ENCODE peak calls at places on chromosomes 2 and 18, in eight cellular contexts. H is HCT116, B is OCI-LY7, R is GM23338, K is PC-3, C is hepatocyte, E is GM23248, Q is SK-N-SH. V is an unnamed sample. For H3K9me2 and H4K20me1, the result is how much of the 10 kb centered on the place peaks cover.

GRCh38 chr2:43106767-43107527 is 119.5 kb downstream of the ZFP36L2 start:
- DNase-seq in K (no peak), B (peak), Q (no peak), C (peak), E (no peak), H (no peak), R (no peak), V (no peak)

GRCh38 chr2:169363570-169364150 is 1.3 kb upstream of the LRP2 start:
- DNase-seq in E (peak), B (no peak), C (peak), R (peak), K (no peak), Q (peak), H (no peak), V (peak)

GRCh38 chr2:31660812-31661335 is 80.1 kb upstream of the SRD5A2 start:
- DNase-seq in C (no peak), B (no peak), R (no peak), K (peak), H (no peak), Q (no peak), E (no peak), V (no peak)

GRCh38 chr2:128498589-128498988 is 179.9 kb upstream of the HS6ST1 start:
- DNase-seq in H (no peak), E (no peak), K (no peak), B (no peak), C (no peak), R (no peak), Q (no peak), V (no peak)

GRCh38 chr2:221779614-221780067 is 207.5 kb upstream of the EPHA4 start:
- DNase-seq in Q (no peak), C (peak), B (no peak), K (no peak), H (no peak), E (peak), R (no peak), V (no peak)

GRCh38 chr2:133680399-133681044 is 112.3 kb upstream of the NCKAP5 start:
- DNase-seq in Q (no peak), B (no peak), K (peak), H (no peak), C (no peak), E (no peak), R (no peak), V (no peak)

GRCh38 chr2:237732790-237733349 is 65.7 kb upstream of the RBM44 start:
- DNase-seq in R (peak), H (no peak), E (no peak), K (no peak), B (no peak), Q (peak), C (no peak), V (no peak)

GRCh38 chr2:230520875-230521155 is 104.8 kb downstream of the SP100 start:
- DNase-seq in R (no peak), Q (no peak), H (no peak), K (peak), E (peak), C (no peak), B (no peak), V (no peak)

GRCh38 chr2:41992056-41992699 is 55.6 kb upstream of the PKDCC start:
- DNase-seq in R (no peak), Q (no peak), K (no peak), E (no peak), H (no peak), B (no peak), C (no peak), V (no peak)

GRCh38 chr18:58241877-58242276 is 197.9 kb downstream of the NEDD4L start:
- DNase-seq in H (no peak), C (no peak), E (peak), B (no peak), Q (no peak), K (peak), R (no peak), V (no peak)

GRCh38 chr18:75418293-75418692 is 9.2 kb downstream of the SMIM21 start:
- DNase-seq in K (no peak), E (no peak), B (no peak), H (no peak), R (no peak), C (no peak), Q (no peak), V (no peak)

GRCh38 chr2:7014201-7014640 is 97.0 kb downstream of the RNF144A start:
- DNase-seq in K (peak), B (peak), R (peak), E (peak), H (peak), C (no peak), Q (peak), V (no peak)

GRCh38 chr2:19321946-19322345 is 36.5 kb downstream of the OSR1 start:
- DNase-seq in R (no peak), H (no peak), K (no peak), Q (no peak), B (no peak), C (no peak), E (peak), V (no peak)

GRCh38 chr2:208025814-208026184 is 472 bp upstream of the PLEKHM3 start:
- DNase-seq in K (no peak), Q (peak), H (no peak), R (peak), E (no peak), B (peak), C (no peak), V (no peak)

GRCh38 chr18:77131100-77131651 is 1.4 kb downstream of the MBP start:
- DNase-seq in Q (no peak), K (peak), C (peak), R (peak), E (no peak), B (peak), H (no peak), V (no peak)

GRCh38 chr2:58634653-58635347 is 393.7 kb upstream of the FANCL start:
- DNase-seq in H (peak), R (peak), B (no peak), C (peak), E (peak), K (peak), Q (no peak), V (no peak)

GRCh38 chr2:128458438-128458837 is 139.8 kb upstream of the HS6ST1 start:
- DNase-seq in B (no peak), C (no peak), R (no peak), Q (no peak), K (peak), H (no peak), E (no peak), V (no peak)

GRCh38 chr2:13474538-13474937 is 757.8 kb downstream of the TRIB2 start:
- DNase-seq in E (no peak), R (no peak), B (no peak), Q (no peak), K (peak), H (no peak), C (no peak), V (peak)
- H3K9me2 ChIP-seq in E (under half), R (under half), B (under half), Q (under half), K (under half), H (under half), C (under half), V (under half)

GRCh38 chr2:241289053-241289452 is 26.4 kb downstream of the HDLBP start:
- DNase-seq in B (no peak), Q (no peak), C (no peak), R (no peak), E (peak), H (no peak), K (no peak), V (no peak)
- H4K20me1 ChIP-seq in B (under half), Q (half or more), C (half or more), R (half or more), E (under half), H (under half), K (under half), V (under half)

DNA sequence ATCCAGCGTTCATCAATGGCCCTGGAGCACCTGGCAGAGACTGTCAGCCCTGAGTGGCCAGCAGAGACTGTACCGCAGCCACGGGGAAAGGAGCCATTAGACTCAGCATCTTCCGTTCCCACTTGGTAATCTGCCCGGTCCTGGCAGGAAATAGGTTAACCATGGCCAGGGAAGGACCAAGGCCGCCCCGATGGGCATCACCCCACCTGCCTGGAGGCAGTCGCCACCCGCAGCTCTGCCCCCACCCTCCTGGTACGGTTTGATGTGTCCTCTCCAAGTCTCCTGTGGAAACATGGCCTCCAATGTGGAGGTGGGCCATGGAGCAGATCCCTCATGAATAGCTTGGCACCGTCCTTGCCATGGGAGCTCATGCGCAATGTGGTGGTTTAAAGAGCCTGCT is 75.3 kb downstream of the RTP5 start:
- DNase-seq in R (no peak), H (no peak), Q (no peak), K (no peak), E (no peak), B (no peak), C (no peak), V (no peak)
- H3K9me2 ChIP-seq in R (under half), H (under half), Q (under half), K (under half), E (under half), B (under half), C (under half), V (under half)

GRCh38 chr2:121086450-121086849 is 198.6 kb downstream of the TFCP2L1 start:
- DNase-seq in R (no peak), E (no peak), H (no peak), K (no peak), Q (no peak), C (no peak), B (no peak), V (no peak)
- H4K20me1 ChIP-seq in R (under half), E (under half), H (under half), K (under half), Q (under half), C (under half), B (under half), V (under half)

GRCh38 chr2:15745907-15746306 is 154.2 kb downstream of the DDX1 start:
- DNase-seq in B (no peak), Q (no peak), C (no peak), H (no peak), R (no peak), K (no peak), E (no peak), V (no peak)
- H3K9me2 ChIP-seq in B (under half), Q (under half), C (under half), H (under half), R (under half), K (under half), E (under half), V (under half)

DNA sequence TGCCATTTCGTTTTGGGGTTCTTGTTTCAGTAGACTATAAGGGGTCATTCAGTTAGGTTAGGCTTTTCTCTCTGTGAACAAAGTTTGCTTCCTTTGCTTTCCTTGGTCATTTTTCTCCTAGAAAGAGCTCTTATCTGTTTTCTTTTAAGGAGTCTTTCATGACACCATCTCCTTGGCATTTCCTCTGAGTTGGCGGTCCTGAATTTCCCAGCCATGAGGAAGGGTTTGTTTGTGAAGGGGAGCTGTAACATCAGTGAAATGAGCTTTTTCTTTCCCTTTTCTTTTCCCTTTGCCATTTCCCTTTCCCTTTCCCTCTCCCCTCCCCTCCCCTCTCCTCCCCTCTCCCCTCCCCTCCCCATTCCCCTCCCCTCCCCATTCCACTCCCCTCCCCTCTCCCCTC is 61.7 kb downstream of the MAP4K4 start:
- DNase-seq in R (no peak), E (peak), K (peak), H (peak), C (peak), B (no peak), Q (no peak), V (no peak)
- H4K20me1 ChIP-seq in R (under half), E (under half), K (under half), H (under half), C (under half), B (under half), Q (half or more), V (under half)

V was measured in MM.1S.